ENCODE peak calls at places on chromosomes 11 and 22, in seven cellular contexts. One of them, this sample, is unnamed.

GRCh38 chr11:123478352-123478986 is 48.4 kb downstream of the GRAMD1B start:
- DNase-seq in ecto neural progenitor cell: peak
- DNase-seq in GM04504: peak
- DNase-seq in WTC11: peak
- DNase-seq in pancreas: no peak
- DNase-seq in DND-41: peak
- DNase-seq in GM12865: peak
- DNase-seq in this sample: peak

GRCh38 chr11:17810736-17811135 is 76.2 kb downstream of the KCNC1 start:
- DNase-seq in pancreas: no peak
- DNase-seq in GM12865: no peak
- DNase-seq in GM04504: no peak
- DNase-seq in WTC11: no peak
- DNase-seq in ecto neural progenitor cell: no peak
- DNase-seq in DND-41: no peak
- DNase-seq in this sample: peak

GRCh38 chr11:44852159-44852707 is 98.5 kb downstream of the TP53I11 start:
- DNase-seq in pancreas: no peak
- DNase-seq in GM04504: no peak
- DNase-seq in ecto neural progenitor cell: no peak
- DNase-seq in DND-41: no peak
- DNase-seq in WTC11: no peak
- DNase-seq in GM12865: no peak
- DNase-seq in this sample: peak

GRCh38 chr22:24950272-24950902 is 2.1 kb upstream of the KIAA1671 start:
- DNase-seq in GM12865: peak
- DNase-seq in GM04504: no peak
- DNase-seq in DND-41: no peak
- DNase-seq in ecto neural progenitor cell: peak
- DNase-seq in pancreas: no peak
- DNase-seq in WTC11: peak
- DNase-seq in this sample: peak

GRCh38 chr11:364991-365390 is 4.3 kb upstream of the B4GALNT4 start:
- DNase-seq in GM12865: no peak
- DNase-seq in WTC11: no peak
- DNase-seq in GM04504: no peak
- DNase-seq in DND-41: no peak
- DNase-seq in pancreas: no peak
- DNase-seq in ecto neural progenitor cell: no peak
- DNase-seq in this sample: no peak

GRCh38 chr11:68659158-68659921 is 25.0 kb upstream of the GAL start:
- DNase-seq in pancreas: no peak
- DNase-seq in DND-41: no peak
- DNase-seq in ecto neural progenitor cell: no peak
- DNase-seq in GM12865: no peak
- DNase-seq in GM04504: peak
- DNase-seq in WTC11: no peak
- DNase-seq in this sample: peak

GRCh38 chr11:112157274-112157766 is 6.6 kb downstream of the IL18 start:
- DNase-seq in WTC11: no peak
- DNase-seq in GM12865: no peak
- DNase-seq in pancreas: no peak
- DNase-seq in DND-41: no peak
- DNase-seq in ecto neural progenitor cell: no peak
- DNase-seq in GM04504: peak
- DNase-seq in this sample: no peak

GRCh38 chr11:78646564-78647185 is 72.0 kb upstream of the NARS2 start:
- DNase-seq in DND-41: peak
- DNase-seq in pancreas: no peak
- DNase-seq in WTC11: peak
- DNase-seq in GM04504: no peak
- DNase-seq in ecto neural progenitor cell: no peak
- DNase-seq in GM12865: peak
- DNase-seq in this sample: peak

GRCh38 chr22:23896166-23896522 is 2.0 kb downstream of the MIF start:
- DNase-seq in GM12865: no peak
- DNase-seq in WTC11: no peak
- DNase-seq in DND-41: no peak
- DNase-seq in ecto neural progenitor cell: no peak
- DNase-seq in pancreas: peak
- DNase-seq in GM04504: no peak
- DNase-seq in this sample: no peak

GRCh38 chr11:34512810-34513673 is 552 bp downstream of the ELF5 start:
- DNase-seq in GM12865: peak
- DNase-seq in WTC11: peak
- DNase-seq in ecto neural progenitor cell: peak
- DNase-seq in GM04504: no peak
- DNase-seq in DND-41: peak
- DNase-seq in pancreas: peak
- DNase-seq in this sample: peak

GRCh38 chr11:22730319-22730718 is 63.9 kb downstream of the GAS2 start:
- DNase-seq in pancreas: no peak
- DNase-seq in ecto neural progenitor cell: no peak
- DNase-seq in WTC11: no peak
- DNase-seq in GM12865: peak
- DNase-seq in GM04504: no peak
- DNase-seq in DND-41: no peak
- DNase-seq in this sample: peak

GRCh38 chr11:65390099-65390941 is 3.9 kb downstream of the FRMD8 start:
- DNase-seq in ecto neural progenitor cell: peak
- DNase-seq in GM12865: no peak
- DNase-seq in DND-41: no peak
- DNase-seq in GM04504: no peak
- DNase-seq in pancreas: peak
- DNase-seq in WTC11: no peak
- DNase-seq in this sample: no peak

GRCh38 chr22:30866811-30867271 is 101.7 kb downstream of the MORC2 start:
- DNase-seq in WTC11: no peak
- DNase-seq in ecto neural progenitor cell: peak
- DNase-seq in DND-41: no peak
- DNase-seq in GM04504: no peak
- DNase-seq in pancreas: no peak
- DNase-seq in GM12865: peak
- DNase-seq in this sample: no peak

GRCh38 chr11:63614136-63614664 is at the start of gene PLAAT3:
- DNase-seq in GM04504: no peak
- DNase-seq in ecto neural progenitor cell: peak
- DNase-seq in pancreas: peak
- DNase-seq in WTC11: peak
- DNase-seq in DND-41: no peak
- DNase-seq in GM12865: peak
- DNase-seq in this sample: peak

GRCh38 chr11:103581680-103582265 is 454.7 kb upstream of the DDI1 start:
- DNase-seq in GM12865: no peak
- DNase-seq in GM04504: no peak
- DNase-seq in pancreas: no peak
- DNase-seq in ecto neural progenitor cell: no peak
- DNase-seq in DND-41: no peak
- DNase-seq in WTC11: no peak
- DNase-seq in this sample: peak

GRCh38 chr11:12076840-12077534 is 33.4 kb upstream of the MICAL2 start:
- DNase-seq in ecto neural progenitor cell: no peak
- DNase-seq in GM04504: no peak
- DNase-seq in GM12865: no peak
- DNase-seq in pancreas: no peak
- DNase-seq in DND-41: no peak
- DNase-seq in WTC11: no peak
- DNase-seq in this sample: no peak

GRCh38 chr11:122893131-122893530 is 10.6 kb downstream of the JHY start:
- DNase-seq in DND-41: no peak
- DNase-seq in GM12865: no peak
- DNase-seq in WTC11: no peak
- DNase-seq in GM04504: no peak
- DNase-seq in ecto neural progenitor cell: no peak
- DNase-seq in pancreas: no peak
- DNase-seq in this sample: peak

GRCh38 chr11:114762437-114762836 is 84.1 kb downstream of the NXPE2 start:
- DNase-seq in pancreas: peak
- DNase-seq in ecto neural progenitor cell: peak
- DNase-seq in WTC11: peak
- DNase-seq in DND-41: peak
- DNase-seq in GM04504: peak
- DNase-seq in GM12865: peak
- DNase-seq in this sample: peak

This sample was measured in NCI-H69.